ENCODE peak calls at places on chromosomes 3 and 15, in six cellular contexts. B, Q, P, Y, J and X are unnamed samples.

GRCh38 chr3:34783881-34784280 is 855.4 kb upstream of the ARPP21 start:
- DNase-seq in B (no peak), Q (no peak), P (no peak), Y (no peak), J (no peak), X (peak)

GRCh38 chr3:178393833-178394232 is 142.4 kb upstream of the KCNMB2 start:
- DNase-seq in B (no peak), Q (no peak), P (no peak), Y (no peak), J (no peak), X (peak)

GRCh38 chr3:56593455-56594158 is 36.6 kb downstream of the CCDC66 start:
- DNase-seq in B (no peak), Q (no peak), P (no peak), Y (no peak), J (no peak), X (no peak)

GRCh38 chr3:47617061-47618010 is 38.7 kb upstream of the CSPG5 start:
- DNase-seq in B (no peak), Q (no peak), P (no peak), Y (no peak), J (no peak), X (peak)

GRCh38 chr15:41429003-41429890 is 12.4 kb downstream of the RTF1 start:
- DNase-seq in B (no peak), Q (no peak), P (no peak), Y (no peak), J (no peak), X (no peak)

GRCh38 chr3:154970796-154971195 is 109.3 kb upstream of the MME start:
- DNase-seq in B (peak), Q (no peak), P (no peak), Y (no peak), J (no peak), X (peak)

GRCh38 chr15:62503451-62503850 is 338.4 kb upstream of the C2CD4B start:
- DNase-seq in B (no peak), Q (no peak), P (peak), Y (no peak), J (peak), X (peak)

GRCh38 chr3:180316321-180316720 is 279.6 kb upstream of the PEX5L start:
- DNase-seq in B (no peak), Q (no peak), P (no peak), Y (no peak), J (no peak), X (no peak)

GRCh38 chr3:194685050-194685722 is 497 bp upstream of the FAM43A start:
- DNase-seq in B (no peak), Q (no peak), P (no peak), Y (no peak), J (no peak), X (no peak)

GRCh38 chr15:68574051-68574450 is 4.7 kb upstream of the CORO2B start:
- DNase-seq in B (no peak), Q (no peak), P (no peak), Y (no peak), J (no peak), X (no peak)

GRCh38 chr3:8517490-8517889 is 15.9 kb downstream of the LMCD1 start:
- DNase-seq in B (no peak), Q (no peak), P (no peak), Y (no peak), J (no peak), X (no peak)

DNA sequence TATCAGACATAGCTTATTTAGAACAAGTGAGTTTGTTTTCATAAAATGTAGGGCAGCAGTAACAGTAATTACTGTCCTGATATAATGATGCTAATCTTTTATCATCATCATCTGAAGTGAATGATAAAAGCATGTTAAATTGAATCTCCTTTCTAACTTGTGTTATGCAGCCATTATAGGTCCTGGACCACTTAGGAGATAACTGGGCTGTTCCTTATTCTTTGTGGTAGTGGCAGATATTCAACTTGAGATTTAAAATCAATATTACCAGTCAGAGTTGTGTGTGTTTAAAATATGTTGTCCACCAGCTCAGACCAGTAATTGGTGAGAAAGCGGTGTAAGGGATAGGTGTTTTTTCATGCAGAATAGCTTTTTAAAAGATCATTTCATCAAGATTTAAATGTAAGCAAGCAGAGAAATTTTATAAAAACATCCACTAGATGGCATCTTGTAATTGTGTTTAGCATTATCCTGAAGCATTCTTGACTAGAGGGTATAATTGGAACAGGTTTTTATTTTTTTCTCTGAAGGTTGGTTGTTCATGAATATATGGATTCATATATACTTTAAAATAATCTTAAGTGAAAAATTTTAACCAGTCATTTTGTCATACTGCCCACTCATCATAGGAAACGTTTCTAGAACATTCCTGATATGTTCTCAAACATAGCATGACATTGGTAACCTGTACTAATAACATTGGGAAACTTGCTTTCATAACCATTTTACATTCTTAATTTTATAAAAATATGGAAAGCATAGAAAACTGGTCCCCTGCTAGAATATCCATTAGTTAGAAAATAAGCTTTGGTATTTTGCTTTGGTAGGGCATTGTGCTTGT is 153.9 kb downstream of the BBX start:
- DNase-seq in B (no peak), Q (no peak), P (no peak), Y (peak), J (no peak), X (no peak)
- TF ChIP-seq CTCF in B (peak), Q (peak), P (no peak), Y (peak), J (peak), X (peak)

GRCh38 chr3:27596334-27596841 is 112.2 kb upstream of the SLC4A7 start:
- DNase-seq in B (no peak), Q (no peak), P (no peak), Y (no peak), J (no peak), X (no peak)
- TF ChIP-seq CTCF in B (no peak), Q (no peak), P (no peak), Y (no peak), J (peak), X (no peak)

DNA sequence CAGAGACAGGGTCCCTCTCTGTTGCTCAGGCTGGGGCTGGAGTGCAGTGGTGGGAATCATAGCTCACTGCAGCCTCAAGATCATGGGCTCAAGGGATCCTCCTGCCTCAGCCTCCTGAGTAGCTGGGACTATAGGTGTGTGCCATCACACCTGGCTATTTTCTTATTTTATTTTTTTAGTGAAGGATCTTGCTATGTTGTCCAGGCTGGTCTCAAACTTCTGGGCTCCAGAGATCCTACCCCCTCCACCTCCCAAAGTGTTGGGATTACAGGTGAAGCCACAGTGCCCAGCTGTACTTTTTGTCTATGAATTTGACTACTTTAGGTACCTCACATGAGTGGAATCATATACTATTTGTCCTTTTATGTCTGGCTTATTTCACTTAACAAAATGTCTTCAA is 49.1 kb upstream of the SPPL2A start:
- DNase-seq in B (no peak), Q (no peak), P (no peak), Y (no peak), J (no peak), X (no peak)
- TF ChIP-seq CTCF in B (no peak), Q (no peak), P (no peak), Y (no peak), J (no peak), X (no peak)

GRCh38 chr15:93485922-93486327 is 396.9 kb upstream of the RGMA start:
- DNase-seq in B (no peak), Q (no peak), P (peak), Y (no peak), J (peak), X (no peak)
- TF ChIP-seq CTCF in B (no peak), Q (no peak), P (peak), Y (no peak), J (peak), X (no peak)

GRCh38 chr3:73055583-73056364 is 5.7 kb upstream of the EBLN2 start:
- DNase-seq in B (no peak), Q (no peak), P (no peak), Y (no peak), J (no peak), X (no peak)

GRCh38 chr3:73061416-73061815 is at the start of gene EBLN2:
- DNase-seq in B (no peak), Q (no peak), P (no peak), Y (no peak), J (no peak), X (no peak)

GRCh38 chr3:73060302-73060723 is 1.1 kb upstream of the EBLN2 start:
- DNase-seq in B (peak), Q (no peak), P (no peak), Y (no peak), J (no peak), X (no peak)

GRCh38 chr3:73052857-73053256 is 8.6 kb upstream of the EBLN2 start:
- DNase-seq in B (no peak), Q (no peak), P (no peak), Y (no peak), J (no peak), X (no peak)

GRCh38 chr3:73056365-73057150 is 4.9 kb upstream of the EBLN2 start:
- DNase-seq in B (peak), Q (peak), P (no peak), Y (peak), J (no peak), X (peak)
- TF ChIP-seq CTCF in B (peak), Q (peak), P (no peak), Y (peak), J (peak), X (peak)

GRCh38 chr3:134505485-134505884 is 19.6 kb downstream of the CEP63 start:
- DNase-seq in B (no peak), Q (no peak), P (no peak), Y (peak), J (no peak), X (no peak)
- TF ChIP-seq CTCF in B (no peak), Q (no peak), P (no peak), Y (no peak), J (no peak), X (no peak)

GRCh38 chr3:102083971-102084370 is 234.7 kb downstream of the NFKBIZ start:
- DNase-seq in B (peak), Q (no peak), P (no peak), Y (no peak), J (no peak), X (no peak)
- TF ChIP-seq CTCF in B (no peak), Q (no peak), P (no peak), Y (no peak), J (no peak), X (no peak)